ENCODE peak calls at places on chromosomes 1 and 21, in eight cellular contexts. C, T, I, Z, M, R, S and A are unnamed samples.
A peak's percentile ranks its signal among the peaks of the same experiment; 100 is the strongest.

GRCh38 chr1:44208216-44208615 is 5.1 kb upstream of the DMAP1 start:
- DNase-seq in C (no peak), T (no peak), I (no peak), Z (no peak), M (no peak), R (no peak), S (no peak), A (no peak)

GRCh38 chr1:64608015-64608650 is 136.7 kb upstream of the RAVER2 start:
- DNase-seq in C (no peak), T (no peak), I (no peak), Z (no peak), M (no peak), R (no peak), S (no peak), A (no peak)

GRCh38 chr1:72827285-72827684 is 544.9 kb upstream of the NEGR1 start:
- DNase-seq in C (no peak), T (no peak), I (no peak), Z (no peak), M (no peak), R (no peak), S (no peak), A (no peak)

GRCh38 chr1:75985827-75986226 is 53.6 kb upstream of the ASB17 start:
- DNase-seq in C (no peak), T (no peak), I (no peak), Z (no peak), M (no peak), R (no peak), S (no peak), A (no peak)

GRCh38 chr1:224170748-224171478 is 12.1 kb upstream of the DEGS1 start:
- DNase-seq in C (peak; percentile 41), T (no peak), I (no peak), Z (peak; percentile 27), M (no peak), R (peak; percentile 59), S (peak; percentile 27), A (peak; percentile 53)

GRCh38 chr1:115158181-115158580 is 68.9 kb upstream of the TSPAN2 start:
- DNase-seq in C (no peak), T (no peak), I (no peak), Z (peak; percentile 46), M (no peak), R (no peak), S (no peak), A (no peak)

GRCh38 chr21:14862794-14863720 is 201.7 kb downstream of the NRIP1 start:
- DNase-seq in C (peak; percentile 18), T (no peak), I (no peak), Z (no peak), M (no peak), R (peak; percentile 10), S (peak; percentile 35), A (no peak)

GRCh38 chr1:13619909-13620308 is 36.3 kb downstream of the PDPN start:
- DNase-seq in C (no peak), T (no peak), I (no peak), Z (no peak), M (no peak), R (no peak), S (no peak), A (no peak)

GRCh38 chr21:44416193-44416592 is 39.1 kb upstream of the LRRC3 start:
- DNase-seq in C (no peak), T (peak; percentile 19), I (no peak), Z (peak; percentile 1), M (no peak), R (no peak), S (no peak), A (no peak)

GRCh38 chr21:20045197-20045596 is 953.0 kb upstream of the NCAM2 start:
- DNase-seq in C (no peak), T (no peak), I (no peak), Z (no peak), M (no peak), R (no peak), S (no peak), A (no peak)

GRCh38 chr1:161777250-161777649 is 11.1 kb downstream of the ATF6 start:
- DNase-seq in C (no peak), T (no peak), I (no peak), Z (no peak), M (no peak), R (peak; percentile 69), S (no peak), A (peak; percentile 5)

GRCh38 chr1:32361308-32361673 is 994 bp downstream of the FAM229A start:
- DNase-seq in C (no peak), T (no peak), I (no peak), Z (no peak), M (no peak), R (no peak), S (no peak), A (no peak)

GRCh38 chr1:32364836-32365235 is 2.5 kb downstream of the TSSK3 start:
- DNase-seq in C (no peak), T (no peak), I (no peak), Z (no peak), M (no peak), R (no peak), S (no peak), A (no peak)

GRCh38 chr1:32363713-32364112 is 1.4 kb downstream of the TSSK3 start:
- DNase-seq in C (no peak), T (no peak), I (peak; percentile 47), Z (no peak), M (no peak), R (no peak), S (no peak), A (no peak)

GRCh38 chr1:32362474-32363313 is at the start of the genes FAM229A and TSSK3:
- DNase-seq in C (no peak), T (no peak), I (peak; percentile 32), Z (no peak), M (no peak), R (no peak), S (no peak), A (no peak)

DNA sequence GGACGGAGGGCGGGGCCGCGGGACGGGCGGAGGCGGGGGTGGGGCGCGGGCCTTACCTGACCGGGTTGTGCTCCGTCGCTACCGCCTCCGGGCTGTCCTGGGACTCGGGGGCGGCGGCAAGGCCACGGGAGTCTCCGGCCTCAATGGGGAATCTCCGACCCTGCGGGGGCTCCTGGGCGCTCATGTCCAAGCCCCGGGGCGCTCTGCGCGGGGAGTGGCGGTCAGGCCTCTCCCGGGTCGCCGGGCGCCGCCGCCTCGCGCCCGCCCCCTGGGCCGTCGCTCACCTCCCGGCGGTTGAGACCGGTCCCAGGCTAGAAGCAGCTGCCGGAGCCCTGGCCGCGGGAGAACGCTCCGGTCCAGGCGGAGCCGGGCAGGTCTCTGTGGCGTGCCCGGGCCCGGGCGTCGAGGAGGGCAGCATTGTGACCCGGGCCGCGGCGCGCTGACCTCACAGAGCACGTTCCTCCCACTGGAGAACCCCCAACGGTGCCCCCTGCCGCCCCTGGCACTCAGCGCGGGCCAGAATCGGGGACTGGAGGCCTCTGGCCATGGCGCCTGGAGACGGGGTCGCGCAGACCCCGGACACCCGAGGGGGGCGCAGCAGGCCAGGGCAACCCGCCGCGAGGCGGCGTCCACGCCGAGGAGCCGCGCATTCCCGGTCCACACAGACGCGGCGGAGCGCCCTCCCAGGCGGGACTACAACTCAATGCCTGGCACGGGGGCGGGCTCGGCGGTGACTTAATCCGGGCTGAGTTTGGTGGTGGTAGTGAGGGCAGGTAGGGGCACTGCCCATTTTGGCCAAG is 411 bp downstream of the FAM229A start:
- DNase-seq in C (no peak), T (peak; percentile 75), I (peak; percentile 65), Z (peak; percentile 68), M (no peak), R (no peak), S (no peak), A (no peak)
- H3K4me3 ChIP-seq in C (no peak overlapping the region), T (peak overlapping the region; percentile 51), I (peak overlapping the region; percentile 54), Z (peak overlapping the region; percentile 37), M (no peak overlapping the region), R (no peak overlapping the region), S (no peak overlapping the region), A (no peak overlapping the region)

GRCh38 chr1:31426249-31426922 is 13.4 kb downstream of the SERINC2 start:
- DNase-seq in C (no peak), T (no peak), I (peak; percentile 49), Z (no peak), M (no peak), R (peak; percentile 50), S (no peak), A (no peak)

GRCh38 chr1:31428436-31429221 is 15.6 kb downstream of the SERINC2 start:
- DNase-seq in C (no peak), T (no peak), I (no peak), Z (no peak), M (no peak), R (no peak), S (no peak), A (no peak)

GRCh38 chr1:31427322-31427721 is 14.3 kb downstream of the SERINC2 start:
- DNase-seq in C (no peak), T (no peak), I (no peak), Z (no peak), M (no peak), R (no peak), S (no peak), A (no peak)

GRCh38 chr1:31431351-31431750 is 18.3 kb downstream of the SERINC2 start:
- DNase-seq in C (no peak), T (peak; percentile 32), I (no peak), Z (no peak), M (no peak), R (no peak), S (no peak), A (no peak)

GRCh38 chr1:31429583-31429982 is 16.6 kb downstream of the SERINC2 start:
- DNase-seq in C (no peak), T (no peak), I (peak; percentile 35), Z (no peak), M (no peak), R (no peak), S (no peak), A (no peak)
- H3K27ac ChIP-seq in C (no peak overlapping the region), T (no peak overlapping the region), I (no peak overlapping the region), Z (no peak overlapping the region), M (no peak overlapping the region), R (no peak overlapping the region), S (no peak overlapping the region), A (no peak overlapping the region)

GRCh38 chr1:109790735-109791494 is 27.2 kb upstream of the EPS8L3 start:
- DNase-seq in C (peak; percentile 71), T (peak; percentile 61), I (peak; percentile 65), Z (peak; percentile 41), M (no peak), R (no peak), S (peak; percentile 89), A (peak; percentile 67)

GRCh38 chr1:109789771-109790170 is 26.0 kb upstream of the EPS8L3 start:
- DNase-seq in C (no peak), T (peak; percentile 53), I (no peak), Z (no peak), M (no peak), R (no peak), S (no peak), A (no peak)

GRCh38 chr1:109791495-109792040 is 27.8 kb upstream of the EPS8L3 start:
- DNase-seq in C (no peak), T (peak; percentile 63), I (no peak), Z (no peak), M (no peak), R (no peak), S (no peak), A (no peak)

GRCh38 chr1:109788695-109789521 is 25.2 kb upstream of the EPS8L3 start:
- DNase-seq in C (peak; percentile 10), T (peak; percentile 54), I (peak; percentile 50), Z (peak; percentile 11), M (no peak), R (no peak), S (no peak), A (no peak)

GRCh38 chr1:109790329-109790728 is 26.6 kb upstream of the EPS8L3 start:
- DNase-seq in C (no peak), T (no peak), I (no peak), Z (no peak), M (no peak), R (no peak), S (no peak), A (no peak)
- H3K4me3 ChIP-seq in C (no peak overlapping the region), T (no peak overlapping the region), I (no peak overlapping the region), Z (no peak overlapping the region), M (no peak overlapping the region), R (no peak overlapping the region), S (no peak overlapping the region), A (peak overlapping the region; percentile 12)

GRCh38 chr1:61171915-61172485 is 89.6 kb downstream of the NFIA start:
- DNase-seq in C (no peak), T (no peak), I (no peak), Z (no peak), M (no peak), R (no peak), S (no peak), A (no peak)
- H3K27ac ChIP-seq in C (no peak overlapping the region), T (peak overlapping the region; percentile 73), I (no peak overlapping the region), Z (no peak overlapping the region), M (no peak overlapping the region), R (no peak overlapping the region), S (no peak overlapping the region), A (no peak overlapping the region)